ENCODE peak calls at places on chromosome 13, in seven cellular contexts. H is cardiac fibroblast, U is IMR-90, E is heart right ventricle, B is tibial nerve, P is AG04449, X is K562. D is an unnamed sample.

GRCh38 chr13:24184855-24185254 is 24.3 kb downstream of the SPATA13 start:
- DNase-seq in H (no peak), U (no peak), E (no peak), B (no peak), P (no peak), X (no peak), D (no peak)

GRCh38 chr13:76820759-76821158 is 65.4 kb downstream of the KCTD12 start:
- DNase-seq in H (peak; percentile 75), U (no peak), E (peak; percentile 78), B (peak; percentile 66), P (no peak), X (no peak), D (no peak)

GRCh38 chr13:51645154-51645650 is 60.9 kb downstream of the WDFY2 start:
- DNase-seq in H (peak; percentile 93), U (peak; percentile 57), E (no peak), B (no peak), P (no peak), X (no peak), D (no peak)

GRCh38 chr13:58202099-58202498 is 570.6 kb downstream of the PCDH17 start:
- DNase-seq in H (no peak), U (no peak), E (no peak), B (no peak), P (no peak), X (no peak), D (no peak)

GRCh38 chr13:63741029-63741813 is 2325.6 kb upstream of the PCDH20 start:
- DNase-seq in H (no peak), U (no peak), E (no peak), B (no peak), P (no peak), X (no peak), D (no peak)

GRCh38 chr13:47211106-47211505 is 314.3 kb upstream of the HTR2A start:
- DNase-seq in H (peak; percentile 16), U (peak; percentile 40), E (no peak), B (no peak), P (no peak), X (no peak), D (peak; percentile 26)

GRCh38 chr13:24050292-24050711 is 110.2 kb upstream of the SPATA13 start:
- DNase-seq in H (peak; percentile 60), U (peak; percentile 86), E (no peak), B (no peak), P (no peak), X (no peak), D (peak; percentile 52)

GRCh38 chr13:99160415-99160814 is 40.2 kb upstream of the UBAC2 start:
- DNase-seq in H (no peak), U (no peak), E (no peak), B (no peak), P (no peak), X (no peak), D (no peak)

GRCh38 chr13:34678154-34678553 is 263.9 kb upstream of the NBEA start:
- DNase-seq in H (peak; percentile 39), U (no peak), E (no peak), B (no peak), P (no peak), X (no peak), D (no peak)

GRCh38 chr13:99085139-99085845 is 107.4 kb upstream of the DOCK9 start:
- DNase-seq in H (no peak), U (no peak), E (peak; percentile 29), B (no peak), P (no peak), X (peak; percentile 28), D (no peak)

GRCh38 chr13:40922437-40923040 is 96.6 kb downstream of the ELF1 start:
- DNase-seq in H (no peak), U (no peak), E (peak; percentile 13), B (no peak), P (no peak), X (no peak), D (no peak)

GRCh38 chr13:28636677-28637317 is 22.1 kb upstream of the POMP start:
- DNase-seq in H (peak; percentile 79), U (peak; percentile 89), E (peak; percentile 71), B (no peak), P (no peak), X (peak; percentile 35), D (peak; percentile 57)

GRCh38 chr13:74883834-74884233 is 598.1 kb downstream of the TBC1D4 start:
- DNase-seq in H (peak; percentile 19), U (peak; percentile 16), E (no peak), B (no peak), P (no peak), X (no peak), D (no peak)

GRCh38 chr13:18212873-18213272 is 968.8 kb downstream of the TUBA3C start:
- DNase-seq in H (peak; percentile 27), U (peak; percentile 1), E (peak; percentile 51), B (peak; percentile 46), P (no peak), X (no peak), D (peak; percentile 9)

GRCh38 chr13:43273362-43273761 is 250.0 kb downstream of the DNAJC15 start:
- DNase-seq in H (no peak), U (peak; percentile 59), E (no peak), B (no peak), P (no peak), X (no peak), D (no peak)

GRCh38 chr13:97978661-97979450 is 25.4 kb downstream of the IPO5 start:
- DNase-seq in H (peak; percentile 15), U (peak; percentile 28), E (no peak), B (no peak), P (no peak), X (no peak), D (no peak)

GRCh38 chr13:44739120-44739519 is 163.0 kb upstream of the TSC22D1 start:
- DNase-seq in H (no peak), U (no peak), E (no peak), B (no peak), P (no peak), X (no peak), D (no peak)

GRCh38 chr13:103510007-103510406 is 443.8 kb upstream of the SLC10A2 start:
- DNase-seq in H (no peak), U (no peak), E (no peak), B (no peak), P (no peak), X (no peak), D (no peak)

GRCh38 chr13:28204690-28205443 is 66.5 kb downstream of the PAN3 start:
- DNase-seq in H (no peak), U (no peak), E (no peak), B (no peak), P (no peak), X (no peak), D (no peak)

GRCh38 chr13:21316376-21316775 is 139.9 kb downstream of the MRPL57 start:
- DNase-seq in H (no peak), U (no peak), E (no peak), B (no peak), P (no peak), X (no peak), D (no peak)

GRCh38 chr13:77207943-77208342 is 119.0 kb downstream of the MYCBP2 start:
- DNase-seq in H (peak; percentile 29), U (peak; percentile 96), E (no peak), B (no peak), P (peak; percentile 37), X (no peak), D (peak; percentile 94)

GRCh38 chr13:93244141-93244917 is 17.7 kb downstream of the GPC6 start:
- DNase-seq in H (peak; percentile 68), U (peak; percentile 67), E (no peak), B (no peak), P (no peak), X (no peak), D (no peak)

GRCh38 chr13:99266827-99267226 is 8.6 kb upstream of the GPR18 start:
- DNase-seq in H (no peak), U (no peak), E (no peak), B (no peak), P (no peak), X (no peak), D (no peak)

GRCh38 chr13:79336971-79337370 is 69.1 kb downstream of the RBM26 start:
- DNase-seq in H (no peak), U (no peak), E (no peak), B (no peak), P (no peak), X (no peak), D (no peak)

GRCh38 chr13:79341202-79341601 is 64.9 kb downstream of the RBM26 start:
- DNase-seq in H (no peak), U (no peak), E (no peak), B (no peak), P (no peak), X (no peak), D (no peak)

GRCh38 chr13:79338343-79338742 is 67.7 kb downstream of the RBM26 start:
- DNase-seq in H (no peak), U (peak; percentile 2), E (no peak), B (no peak), P (no peak), X (no peak), D (no peak)

GRCh38 chr13:79346300-79346914 is 59.6 kb downstream of the RBM26 start:
- DNase-seq in H (no peak), U (no peak), E (no peak), B (no peak), P (no peak), X (no peak), D (no peak)

DNA sequence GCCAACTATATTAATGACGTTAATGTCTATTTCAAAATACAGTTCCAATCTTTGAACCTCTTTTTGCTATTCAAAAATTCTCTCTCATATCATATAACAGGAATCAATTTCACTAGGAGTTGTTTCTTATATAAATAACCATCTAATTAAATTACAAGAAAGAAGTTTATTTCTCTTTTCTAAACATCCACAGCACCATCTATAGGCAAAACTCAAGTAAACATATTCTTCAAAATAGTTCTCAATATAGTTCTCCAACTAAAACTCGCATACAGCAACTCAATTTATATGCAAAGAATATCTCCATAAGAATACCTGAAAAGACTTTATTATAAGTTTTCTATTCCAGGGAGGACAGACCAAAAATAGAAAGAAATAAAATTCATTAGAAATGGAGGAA is 65.6 kb downstream of the RBM26 start:
- DNase-seq in H (no peak), U (no peak), E (no peak), B (no peak), P (no peak), X (no peak), D (no peak)
- TF ChIP-seq CTCF in H (no peak), U (no peak), E (no peak), B (no peak), P (no peak), X (no peak), D (no peak)

GRCh38 chr13:113302940-113303339 is 5.9 kb downstream of the LAMP1 start:
- DNase-seq in H (no peak), U (peak; percentile 9), E (no peak), B (no peak), P (no peak), X (no peak), D (no peak)
- TF ChIP-seq CTCF in H (no peak), U (no peak), E (no peak), B (no peak), P (no peak), X (no peak), D (no peak)

DNA sequence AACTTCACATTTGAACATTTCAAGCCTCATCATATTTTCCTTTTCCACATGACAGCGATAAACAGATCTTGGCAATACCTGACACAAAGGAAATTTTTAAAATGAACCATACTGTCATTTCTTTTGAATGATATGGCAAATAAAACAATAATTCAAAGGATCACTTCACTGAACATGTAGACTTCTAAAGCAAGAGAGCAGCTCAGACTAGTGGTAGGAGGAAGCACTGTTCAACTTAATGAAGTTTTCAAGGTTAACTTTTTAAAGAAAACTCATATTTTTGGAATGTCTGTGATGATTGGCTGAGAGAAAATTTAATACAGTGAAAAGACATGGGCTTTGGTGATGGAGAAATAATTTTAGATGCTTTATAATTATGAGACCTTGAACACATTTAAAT is 198.0 kb downstream of the OXGR1 start:
- DNase-seq in H (no peak), U (no peak), E (no peak), B (no peak), P (no peak), X (no peak), D (no peak)
- TF ChIP-seq CTCF in H (peak; percentile 60), U (no peak), E (peak; percentile 21), B (no peak), P (no peak), X (no peak), D (no peak)

GRCh38 chr13:110914293-110915056 is 394 bp downstream of the ANKRD10 start:
- DNase-seq in H (peak; percentile 80), U (peak; percentile 74), E (peak; percentile 83), B (peak; percentile 52), P (no peak), X (peak; percentile 66), D (no peak)
- TF ChIP-seq CTCF in H (no peak), U (no peak), E (no peak), B (no peak), P (no peak), X (no peak), D (no peak)

D was measured in HFF-Myc.